ENCODE peak calls at places on chromosome 16, in five cellular contexts. B is tibial nerve; H is stimulated activated CD8-positive, alpha-beta memory T cell treated with anti-CD3 and anti-CD28 coated beads, Interleukin-7, amount 100 ng/mL, for 24 hours; P is GM23248; D is breast epithelium. Y is an unnamed sample.

GRCh38 chr16:84631882-84632281 is 14.0 kb upstream of the COTL1 start:
- DNase-seq in P (no peak), B (no peak), D (no peak), H (no peak), Y (no peak)

GRCh38 chr16:57988929-57989328 is 11.5 kb downstream of the ZNF319 start:
- DNase-seq in P (no peak), H (no peak), B (no peak), D (peak), Y (no peak)

GRCh38 chr16:66228791-66229190 is 137.7 kb upstream of the CDH5 start:
- DNase-seq in D (no peak), P (no peak), B (no peak), H (no peak), Y (no peak)

GRCh38 chr16:63998-64913 is 8.2 kb downstream of the RHBDF1 start:
- DNase-seq in H (no peak), P (no peak), B (no peak), D (peak), Y (no peak)

GRCh38 chr16:50688867-50689266 is 4.5 kb upstream of the NOD2 start:
- DNase-seq in P (no peak), B (no peak), D (no peak), H (no peak), Y (no peak)

GRCh38 chr16:15440852-15441251 is 6.5 kb downstream of the BMERB1 start:
- DNase-seq in H (no peak), D (no peak), P (peak), B (no peak), Y (no peak)

GRCh38 chr16:4663756-4664465 is 29.5 kb upstream of the NUDT16L1 start:
- DNase-seq in D (no peak), P (no peak), H (no peak), B (peak), Y (no peak)

GRCh38 chr16:4306439-4307214 is 9.2 kb upstream of the GLIS2 start:
- DNase-seq in H (no peak), D (no peak), P (no peak), B (no peak), Y (no peak)

GRCh38 chr16:23803591-23804123 is 32.1 kb upstream of the PRKCB start:
- DNase-seq in H (peak), B (peak), P (peak), D (no peak), Y (peak)

GRCh38 chr16:82043680-82044584 is 8.9 kb downstream of the HSD17B2 start:
- DNase-seq in B (no peak), H (no peak), P (peak), D (no peak), Y (no peak)

GRCh38 chr16:10494343-10495030 is 85.9 kb downstream of the EMP2 start:
- DNase-seq in P (no peak), H (no peak), D (no peak), B (no peak), Y (no peak)

GRCh38 chr16:13307861-13308260 is 406.5 kb downstream of the SHISA9 start:
- DNase-seq in H (no peak), P (no peak), D (no peak), B (no peak), Y (no peak)

GRCh38 chr16:82062645-82063058 is 27.6 kb downstream of the HSD17B2 start:
- DNase-seq in H (no peak), B (no peak), P (peak), D (no peak), Y (no peak)

GRCh38 chr16:49236216-49236615 is 45.4 kb downstream of the CBLN1 start:
- DNase-seq in P (no peak), H (no peak), B (no peak), D (no peak), Y (no peak)

GRCh38 chr16:51429041-51429440 is 278.0 kb upstream of the SALL1 start:
- DNase-seq in P (no peak), H (no peak), B (no peak), D (no peak), Y (no peak)

GRCh38 chr16:57867000-57867561 is 64.8 kb upstream of the KIFC3 start:
- DNase-seq in H (no peak), B (no peak), P (no peak), D (no peak), Y (no peak)

GRCh38 chr16:57563761-57564160 is 21.3 kb downstream of the ADGRG5 start:
- DNase-seq in H (no peak), D (peak), B (no peak), P (no peak), Y (no peak)

GRCh38 chr16:23835390-23836077 is at the start of gene PRKCB:
- DNase-seq in P (peak), B (peak), D (peak), H (peak), Y (peak)

GRCh38 chr16:75486014-75486404 is 9.2 kb downstream of the CHST6 start:
- DNase-seq in H (no peak), P (no peak), B (no peak), D (peak), Y (no peak)

GRCh38 chr16:66512589-66513404 is 37.1 kb downstream of the TK2 start:
- DNase-seq in B (no peak), D (no peak), P (peak), H (no peak), Y (no peak)

GRCh38 chr16:3235856-3236669 is 1.1 kb upstream of the ZNF200 start:
- DNase-seq in H (no peak), B (no peak), P (peak), D (no peak), Y (no peak)

GRCh38 chr16:50740747-50741146 is 1.1 kb upstream of the CYLD start:
- DNase-seq in D (no peak), B (no peak), P (peak), H (no peak), Y (no peak)

GRCh38 chr16:843771-844170 is 43.2 kb upstream of the GNG13 start:
- DNase-seq in B (no peak), H (no peak), D (no peak), P (no peak), Y (no peak)

GRCh38 chr16:81166417-81167300 is 70.5 kb upstream of the GCSH start:
- DNase-seq in P (no peak), H (no peak), D (no peak), B (no peak), Y (no peak)

GRCh38 chr16:83420206-83420760 is 387.5 kb upstream of the HSBP1 start:
- DNase-seq in D (no peak), P (peak), B (no peak), H (no peak), Y (no peak)